ENCODE peak calls at places on chromosomes 1 and 21, in five cellular contexts. H is fibroblast of lung, R is psoas muscle, K is endodermal cell, L is ascending aorta. Y is an unnamed sample.

GRCh38 chr1:216314369-216315095 is 108.7 kb downstream of the USH2A start:
- DNase-seq in R (no peak), K (no peak), H (peak; percentile 59), L (no peak), Y (no peak)

GRCh38 chr1:183544598-183545297 is 45.5 kb downstream of the NCF2 start:
- DNase-seq in H (no peak), R (no peak), L (no peak), K (no peak), Y (no peak)

GRCh38 chr1:225500589-225501192 is 72.9 kb upstream of the LBR start:
- DNase-seq in K (no peak), H (no peak), R (no peak), L (no peak), Y (no peak)

GRCh38 chr1:185567006-185567405 is 167.2 kb upstream of the HMCN1 start:
- DNase-seq in R (no peak), K (no peak), L (no peak), H (no peak), Y (no peak)

GRCh38 chr1:54516249-54516920 is 31.6 kb upstream of the ACOT11 start:
- DNase-seq in R (no peak), K (peak; percentile 58), H (no peak), L (no peak), Y (no peak)

GRCh38 chr1:107545056-107545597 is 404.3 kb downstream of the NTNG1 start:
- DNase-seq in H (no peak), L (no peak), K (no peak), R (no peak), Y (no peak)

GRCh38 chr21:25970254-25970930 is 200.2 kb downstream of the APP start:
- DNase-seq in H (no peak), R (no peak), K (no peak), L (no peak), Y (no peak)

GRCh38 chr1:14725641-14726213 is 127.2 kb downstream of the KAZN start:
- DNase-seq in L (no peak), H (no peak), R (no peak), K (peak; percentile 94), Y (peak; percentile 47)

GRCh38 chr1:53946252-53947171 is at the start of gene LRRC42:
- DNase-seq in H (no peak), K (no peak), R (no peak), L (no peak), Y (peak; percentile 99)

GRCh38 chr1:225762002-225762441 is 15.6 kb upstream of the SRP9 start:
- DNase-seq in R (no peak), K (no peak), H (no peak), L (no peak), Y (no peak)

GRCh38 chr1:173377266-173377665 is 99.9 kb upstream of the PRDX6 start:
- DNase-seq in R (no peak), K (no peak), H (no peak), L (no peak), Y (no peak)

GRCh38 chr1:26790551-26790953 is 2.8 kb downstream of the PIGV start:
- DNase-seq in R (no peak), L (no peak), K (no peak), H (no peak), Y (no peak)

GRCh38 chr1:72946901-72947505 is 664.7 kb upstream of the NEGR1 start:
- DNase-seq in H (no peak), R (no peak), K (no peak), L (no peak), Y (no peak)

GRCh38 chr1:183454377-183454776 is 17.9 kb upstream of the SMG7 start:
- DNase-seq in R (no peak), L (no peak), K (no peak), H (no peak), Y (no peak)

GRCh38 chr1:188117436-188117835 is 1288.7 kb downstream of the PLA2G4A start:
- DNase-seq in H (no peak), K (no peak), R (no peak), L (no peak), Y (no peak)

GRCh38 chr1:178612261-178612660 is 99.4 kb downstream of the TEX35 start:
- DNase-seq in H (peak; percentile 79), L (no peak), R (no peak), K (no peak), Y (no peak)

GRCh38 chr1:242525360-242525722 is 844 bp upstream of the PLD5 start:
- DNase-seq in L (no peak), H (no peak), R (no peak), K (no peak), Y (peak; percentile 25)

GRCh38 chr1:107057197-107058133 is 991 bp downstream of the PRMT6 start:
- DNase-seq in H (peak; percentile 49), L (no peak), R (peak; percentile 62), K (peak; percentile 85), Y (peak; percentile 61)

GRCh38 chr1:223087231-223087990 is 55.6 kb downstream of the TLR5 start:
- DNase-seq in K (no peak), H (peak; percentile 56), L (no peak), R (no peak), Y (no peak)

GRCh38 chr1:227952374-227953021 is 4.8 kb upstream of the WNT9A start:
- DNase-seq in L (no peak), K (peak; percentile 31), H (no peak), R (peak; percentile 24), Y (peak; percentile 34)

GRCh38 chr1:159992161-159992560 is 38.1 kb upstream of the SLAMF9 start:
- DNase-seq in R (no peak), H (no peak), K (peak; percentile 61), L (no peak), Y (no peak)

GRCh38 chr1:246199086-246199485 is 308.0 kb downstream of the SMYD3 start:
- DNase-seq in K (no peak), R (no peak), L (no peak), H (no peak), Y (no peak)

GRCh38 chr1:13699510-13699909 is 478 bp upstream of the PRDM2 start:
- DNase-seq in R (no peak), K (peak; percentile 51), H (peak; percentile 20), L (no peak), Y (peak; percentile 44)
- H3K4me3 ChIP-seq in R (peak overlapping the region; percentile 79), K (peak overlapping the region; percentile 81), H (peak overlapping the region; percentile 49), L (peak overlapping the region; percentile 91), Y (peak overlapping the region; percentile 66)

DNA sequence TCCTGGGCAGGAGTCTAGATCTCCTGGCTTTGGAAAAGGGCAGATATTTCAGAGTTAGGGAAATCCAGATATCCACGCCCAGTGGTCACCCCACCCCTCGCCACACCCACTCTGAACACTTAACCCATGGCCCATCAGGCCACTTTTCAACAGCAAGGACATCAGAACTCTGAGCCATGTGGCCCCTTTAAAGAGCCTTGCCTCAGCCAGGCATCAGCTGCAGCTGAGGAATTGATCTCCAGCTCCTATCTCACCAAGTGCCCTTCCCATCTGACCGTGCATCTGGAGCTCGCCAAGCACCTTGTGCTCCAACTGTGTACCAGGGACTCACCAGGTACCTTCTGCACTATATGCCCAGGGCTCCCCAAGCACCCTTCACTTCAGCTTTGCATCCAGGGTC is 20.2 kb upstream of the SH2D2A start:
- DNase-seq in R (no peak), H (no peak), L (no peak), K (no peak), Y (no peak)
- H3K27me3 ChIP-seq in R (no peaks in the 10 kb centered on the region), H (peaks cover 50% of the 10 kb centered on the region), L (no peaks in the 10 kb centered on the region), K (peaks cover 63% of the 10 kb centered on the region), Y (peaks cover 47% of the 10 kb centered on the region)

GRCh38 chr1:204408602-204409001 is 3.0 kb downstream of the PPP1R15B start:
- DNase-seq in L (no peak), K (no peak), H (no peak), R (no peak), Y (no peak)
- H3K36me3 ChIP-seq in L (peaks cover 23% of the 10 kb centered on the region), K (peaks cover 53% of the 10 kb centered on the region), H (no peaks in the 10 kb centered on the region), R (peaks cover 35% of the 10 kb centered on the region), Y (peaks cover 17% of the 10 kb centered on the region)

GRCh38 chr1:181089017-181089776 is 697 bp downstream of the IER5 start:
- DNase-seq in L (no peak), R (peak; percentile 52), K (no peak), H (no peak), Y (peak; percentile 65)

GRCh38 chr1:181086926-181087325 is 1.6 kb upstream of the IER5 start:
- DNase-seq in R (no peak), H (peak; percentile 63), L (no peak), K (no peak), Y (no peak)

GRCh38 chr1:181089777-181090505 is 1.4 kb downstream of the IER5 start:
- DNase-seq in H (peak; percentile 59), K (peak; percentile 85), R (peak; percentile 82), L (no peak), Y (peak; percentile 69)

GRCh38 chr1:181088079-181089016 is at the start of gene IER5:
- DNase-seq in R (peak; percentile 95), L (peak; percentile 91), H (peak; percentile 96), K (peak; percentile 99), Y (peak; percentile 97)

DNA sequence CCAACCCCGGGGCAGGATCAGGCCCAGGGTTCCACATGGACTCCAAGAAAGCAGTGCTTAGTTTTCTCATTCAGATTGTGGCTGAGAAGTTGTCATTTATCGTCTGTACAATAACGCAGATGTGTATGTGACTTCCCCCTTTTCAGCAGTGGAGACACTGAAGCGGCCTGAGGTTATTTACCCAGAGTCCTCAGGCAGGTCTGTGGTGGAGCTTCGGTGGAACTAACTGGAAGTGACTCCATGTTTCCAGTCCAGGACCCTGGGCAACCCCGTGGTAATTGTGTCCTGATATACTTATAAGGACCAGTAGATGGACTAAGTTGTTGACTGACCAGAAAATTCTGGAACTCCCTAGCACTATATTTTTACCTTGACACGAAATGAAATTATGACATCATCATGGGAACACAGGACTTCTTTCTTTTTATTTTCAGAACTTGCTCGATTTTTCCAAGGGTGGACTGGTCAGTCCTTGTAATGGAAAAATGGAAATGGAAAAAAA is 1.0 kb upstream of the IER5 start:
- DNase-seq in R (no peak), H (no peak), K (no peak), L (peak; percentile 20), Y (no peak)
- H3K4me3 ChIP-seq in R (peak overlapping the region; percentile 91), H (no peak overlapping the region), K (peak overlapping the region; percentile 98), L (peak overlapping the region; percentile 97), Y (no peak overlapping the region)

DNA sequence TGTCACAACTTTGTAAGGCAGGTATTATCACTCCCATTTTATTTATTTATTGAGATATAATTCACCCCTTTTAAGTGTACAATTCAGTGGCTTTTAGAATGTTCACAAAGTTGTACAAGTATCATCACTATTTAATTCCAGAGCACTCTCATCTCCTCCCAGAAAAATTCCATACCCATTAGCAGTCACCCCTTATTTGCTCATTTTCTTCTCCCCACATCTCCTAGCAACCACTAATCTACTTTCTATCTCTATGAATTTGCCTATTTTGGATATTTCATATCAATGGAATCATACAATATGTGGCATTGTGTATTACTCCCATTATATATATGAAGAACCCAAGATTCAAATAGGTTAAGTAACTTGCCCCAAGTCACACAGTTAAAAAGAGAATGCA is 7.0 kb downstream of the DSTYK start:
- DNase-seq in L (no peak), K (no peak), H (no peak), R (no peak), Y (no peak)
- H3K27me3 ChIP-seq in L (no peaks in the 10 kb centered on the region), K (no peaks in the 10 kb centered on the region), H (no peaks in the 10 kb centered on the region), R (no peaks in the 10 kb centered on the region), Y (no peaks in the 10 kb centered on the region)